ENCODE peak calls at places on chromosomes 16 and 17, in eight cellular contexts. X is CD8-positive, alpha-beta T cell; B is mucosa of descending colon; Y is body of pancreas; P is neural progenitor cell; W is small intestine; E is lower lobe of right lung; F is IMR-90. A is an unnamed sample. For H3K4me1, the result is how much of the 10 kb centered on the place peaks cover.

GRCh38 chr17:32019228-32019627 is 12.0 kb downstream of the LRRC37B start:
- DNase-seq in Y (no peak), X (no peak), W (no peak), B (no peak), E (no peak), F (no peak), P (no peak), A (no peak)

GRCh38 chr17:28532063-28532960 is 20.1 kb downstream of the UNC119 start:
- DNase-seq in F (peak), P (no peak), B (no peak), Y (no peak), E (no peak), W (no peak), X (no peak), A (peak)

GRCh38 chr16:89696598-89697128 is 4.8 kb downstream of the SPATA2L start:
- DNase-seq in B (peak), F (no peak), W (no peak), Y (no peak), P (no peak), X (peak), E (peak), A (no peak)

GRCh38 chr16:80751167-80751566 is 53.2 kb downstream of the CDYL2 start:
- DNase-seq in P (peak), E (no peak), B (no peak), W (peak), X (no peak), Y (no peak), F (peak), A (no peak)

GRCh38 chr17:69800870-69801269 is 274.2 kb upstream of the KCNJ16 start:
- DNase-seq in F (no peak), E (no peak), P (no peak), Y (no peak), B (no peak), X (no peak), W (no peak), A (no peak)

GRCh38 chr16:46620265-46621005 is 744 bp downstream of the SHCBP1 start:
- DNase-seq in F (no peak), W (peak), E (no peak), B (no peak), P (no peak), X (no peak), Y (no peak), A (no peak)

GRCh38 chr16:75064403-75065148 is 52.0 kb downstream of the LDHD start:
- DNase-seq in P (no peak), B (peak), F (peak), X (no peak), E (peak), W (peak), Y (no peak), A (peak)

GRCh38 chr17:38322156-38322779 is 21.5 kb downstream of the GPR179 start:
- DNase-seq in F (peak), B (peak), X (peak), W (peak), E (peak), Y (peak), P (peak), A (peak)

GRCh38 chr16:4820652-4821051 is 18.2 kb upstream of the ROGDI start:
- DNase-seq in B (no peak), E (no peak), W (no peak), Y (no peak), F (no peak), P (no peak), X (no peak), A (no peak)

GRCh38 chr16:85424260-85425060 is 188.7 kb upstream of the GSE1 start:
- DNase-seq in P (no peak), E (peak), F (no peak), W (no peak), B (peak), X (no peak), Y (peak), A (no peak)

GRCh38 chr16:85366031-85366763 is 246.9 kb upstream of the GSE1 start:
- DNase-seq in X (no peak), F (no peak), E (no peak), Y (no peak), P (peak), W (no peak), B (no peak), A (no peak)

GRCh38 chr17:29291163-29291752 is 2.7 kb downstream of the NUFIP2 start:
- DNase-seq in F (peak), B (no peak), X (no peak), W (peak), E (no peak), Y (no peak), P (peak), A (peak)

GRCh38 chr17:1727876-1728630 is 3.5 kb downstream of the WDR81 start:
- DNase-seq in Y (no peak), F (no peak), E (no peak), W (no peak), B (no peak), P (no peak), X (no peak), A (no peak)

GRCh38 chr17:6853764-6854442 is 22.4 kb upstream of the TEKT1 start:
- DNase-seq in X (no peak), F (no peak), E (no peak), B (no peak), W (peak), P (peak), Y (peak), A (no peak)

GRCh38 chr17:29048440-29049360 is 5.8 kb downstream of the PIPOX start:
- DNase-seq in F (peak), W (no peak), B (no peak), E (no peak), X (no peak), Y (no peak), P (peak), A (peak)

GRCh38 chr16:9489823-9490467 is 398.5 kb downstream of the HAPSTR1 start:
- DNase-seq in E (peak), P (peak), X (no peak), W (no peak), Y (peak), F (no peak), B (no peak), A (no peak)

GRCh38 chr17:35596530-35597233 is 9.6 kb downstream of the AP2B1 start:
- DNase-seq in Y (no peak), E (no peak), P (peak), W (no peak), X (no peak), B (no peak), F (no peak), A (no peak)

GRCh38 chr17:64020068-64020766 is at the start of gene ICAM2:
- DNase-seq in F (no peak), W (peak), Y (peak), P (no peak), B (peak), X (peak), E (peak), A (no peak)

GRCh38 chr17:16106161-16106891 is 106.7 kb downstream of the TTC19 start:
- DNase-seq in B (no peak), W (peak), E (no peak), F (peak), Y (no peak), P (no peak), X (no peak), A (no peak)

DNA sequence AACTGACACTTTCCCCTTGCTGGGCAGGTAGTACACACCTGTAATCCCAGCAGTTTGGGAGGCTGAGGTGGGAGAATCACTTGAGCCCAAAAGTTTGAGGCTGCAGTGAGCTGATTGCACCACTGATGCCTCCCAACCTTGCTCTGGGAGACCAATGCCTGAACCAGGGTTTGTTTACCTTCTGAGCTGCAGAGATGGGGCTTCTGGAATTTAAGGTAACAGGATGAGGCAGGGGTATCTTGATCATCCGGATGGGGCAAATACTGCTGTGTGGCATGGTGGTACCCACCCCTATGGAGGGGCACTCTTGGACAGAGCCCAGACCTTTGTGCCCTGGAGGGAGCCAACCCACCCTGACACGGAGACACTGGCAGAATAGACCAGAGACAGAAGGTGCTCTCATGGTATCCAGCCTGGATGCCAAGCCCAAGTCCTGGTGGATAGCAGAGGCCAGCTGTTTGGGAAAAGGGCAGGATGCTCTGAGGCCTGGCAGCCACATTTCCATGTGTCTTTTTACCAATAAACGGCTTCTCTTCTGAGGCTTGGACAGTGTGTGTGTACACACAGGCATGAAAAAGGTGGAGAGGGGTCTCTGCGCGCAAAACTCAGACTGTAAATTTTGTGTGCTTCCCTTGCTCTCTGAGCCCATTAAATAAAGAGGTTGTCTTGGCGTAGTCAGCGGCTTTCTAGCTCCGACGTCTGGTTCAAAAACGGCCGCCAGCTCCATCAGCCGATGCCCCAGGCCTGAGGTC is 4.4 kb downstream of the ZNF48 start:
- DNase-seq in P (no peak), F (no peak), W (no peak), Y (no peak), B (no peak), X (no peak), E (no peak), A (no peak)
- H3K4me1 ChIP-seq in P (under half), F (under half), W (under half), Y (under half), B (under half), X (half or more), E (under half), A (under half)

DNA sequence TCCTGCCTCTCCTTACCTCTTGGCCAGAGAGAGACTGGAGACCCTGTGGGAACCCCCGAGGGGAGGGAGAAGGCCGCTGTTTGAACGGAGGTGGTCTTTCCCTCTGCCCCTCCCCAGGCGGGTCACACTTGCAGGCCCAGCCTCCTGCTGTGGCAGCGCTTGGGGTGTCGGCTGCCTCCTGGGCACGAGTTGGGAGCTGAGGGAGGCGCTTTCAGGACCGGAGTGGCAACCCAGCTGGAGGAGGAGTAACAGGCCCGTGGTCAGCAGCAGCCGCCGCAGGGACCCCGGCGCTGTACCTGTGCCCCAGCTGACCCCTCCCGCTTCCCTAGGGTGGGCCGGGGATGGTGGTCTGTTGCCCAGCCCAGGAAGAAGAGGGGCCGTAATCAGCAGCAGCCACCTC is 278.3 kb downstream of the SEC14L1 start:
- DNase-seq in B (no peak), F (no peak), E (no peak), W (no peak), P (no peak), Y (no peak), X (no peak), A (no peak)
- H3K4me1 ChIP-seq in B (under half), F (under half), E (half or more), W (under half), P (under half), Y (under half), X (half or more), A (under half)

GRCh38 chr16:10597184-10597583 is 16.8 kb upstream of the EMP2 start:
- DNase-seq in F (no peak), E (no peak), B (no peak), Y (no peak), W (peak), X (no peak), P (no peak), A (no peak)

GRCh38 chr16:10601444-10602401 is 21.3 kb upstream of the EMP2 start:
- DNase-seq in Y (no peak), X (no peak), B (peak), P (no peak), E (peak), W (peak), F (no peak), A (no peak)

GRCh38 chr16:10600792-10601443 is 20.5 kb upstream of the EMP2 start:
- DNase-seq in X (no peak), W (no peak), E (peak), B (no peak), P (no peak), Y (no peak), F (peak), A (no peak)

GRCh38 chr16:10598157-10598556 is 17.8 kb upstream of the EMP2 start:
- DNase-seq in E (peak), X (no peak), Y (no peak), W (peak), B (peak), F (no peak), P (no peak), A (no peak)

GRCh38 chr16:10599626-10600025 is 19.2 kb upstream of the EMP2 start:
- DNase-seq in B (no peak), E (no peak), W (no peak), F (no peak), P (no peak), X (no peak), Y (no peak), A (no peak)
- H3K4me1 ChIP-seq in B (half or more), E (under half), W (under half), F (under half), P (under half), X (under half), Y (under half), A (under half)

GRCh38 chr16:698911-699671 is 6.5 kb downstream of the FBXL16 start:
- DNase-seq in Y (no peak), X (no peak), E (no peak), W (no peak), B (no peak), F (no peak), P (no peak), A (no peak)
- H3K4me1 ChIP-seq in Y (under half), X (under half), E (under half), W (under half), B (under half), F (under half), P (under half), A (under half)